ENCODE peak calls at places on chromosome 22, in seven cellular contexts. O, E, I, L, D, F and S are unnamed samples.

GRCh38 chr22:49546811-49547585 is 280.7 kb downstream of the BRD1 start:
- DNase-seq in I (no peak), O (no peak), L (no peak), D (no peak), F (no peak), E (no peak), S (peak; percentile 15)

GRCh38 chr22:37639070-37639760 is at the start of gene SH3BP1:
- DNase-seq in E (no peak), D (peak; percentile 85), L (no peak), F (peak; percentile 78), O (peak; percentile 71), I (no peak), S (peak; percentile 54)

GRCh38 chr22:46171940-46172339 is 21.6 kb downstream of the PPARA start:
- DNase-seq in F (peak; percentile 32), O (no peak), I (peak; percentile 60), D (no peak), E (no peak), L (no peak), S (no peak)

GRCh38 chr22:37464181-37464580 is 22.0 kb downstream of the MFNG start:
- DNase-seq in F (no peak), E (no peak), I (no peak), O (no peak), D (no peak), L (no peak), S (no peak)

GRCh38 chr22:50530857-50531545 is 1.2 kb upstream of the TYMP start:
- DNase-seq in D (peak; percentile 70), O (peak; percentile 70), F (peak; percentile 90), I (no peak), L (peak; percentile 39), E (no peak), S (peak; percentile 30)

GRCh38 chr22:39496131-39496838 is 5.8 kb upstream of the MIEF1 start:
- DNase-seq in L (no peak), E (no peak), O (peak; percentile 49), D (peak; percentile 76), I (no peak), F (peak; percentile 88), S (peak; percentile 86)

GRCh38 chr22:40414838-40415505 is 44.6 kb downstream of the SGSM3 start:
- DNase-seq in E (no peak), I (no peak), O (no peak), L (no peak), F (no peak), D (no peak), S (no peak)

GRCh38 chr22:25076281-25076680 is 123.4 kb upstream of the CRYBB3 start:
- DNase-seq in F (no peak), D (no peak), E (no peak), O (no peak), I (no peak), L (no peak), S (no peak)

GRCh38 chr22:36293606-36294292 is 40.8 kb downstream of the APOL1 start:
- DNase-seq in F (no peak), L (no peak), O (no peak), E (no peak), I (no peak), D (no peak), S (no peak)

GRCh38 chr22:50507991-50508884 is at the start of gene NCAPH2:
- DNase-seq in D (peak; percentile 98), O (peak; percentile 98), F (peak; percentile 97), I (peak; percentile 89), E (no peak), L (peak; percentile 99), S (peak; percentile 96)

GRCh38 chr22:45977551-45978274 is 751 bp upstream of the WNT7B start:
- DNase-seq in F (no peak), E (no peak), I (no peak), D (no peak), O (no peak), L (no peak), S (no peak)

GRCh38 chr22:20777420-20778177 is 3.7 kb downstream of the SERPIND1 start:
- DNase-seq in F (no peak), E (no peak), D (no peak), O (peak; percentile 36), L (no peak), I (peak; percentile 28), S (no peak)

GRCh38 chr22:44154431-44154942 is 26.2 kb upstream of the PARVG start:
- DNase-seq in I (peak; percentile 64), L (no peak), F (no peak), O (no peak), E (no peak), D (no peak), S (no peak)

GRCh38 chr22:46796566-46797195 is 34.2 kb downstream of the TBC1D22A start:
- DNase-seq in E (no peak), O (no peak), F (no peak), D (no peak), L (no peak), I (no peak), S (peak; percentile 23)

GRCh38 chr22:49838771-49839717 is 11.4 kb upstream of the BRD1 start:
- DNase-seq in O (no peak), I (no peak), L (no peak), E (no peak), D (peak; percentile 25), F (no peak), S (no peak)

GRCh38 chr22:49156662-49157285 is 670.9 kb downstream of the BRD1 start:
- DNase-seq in O (no peak), E (no peak), I (no peak), F (no peak), L (no peak), D (no peak), S (no peak)

GRCh38 chr22:32324505-32325415 is 32.9 kb upstream of the RFPL3 start:
- DNase-seq in D (no peak), I (no peak), O (no peak), E (peak; percentile 93), L (no peak), F (no peak), S (no peak)

GRCh38 chr22:20793386-20794131 is 19.6 kb downstream of the SERPIND1 start:
- DNase-seq in D (no peak), L (no peak), I (no peak), F (no peak), E (no peak), O (no peak), S (no peak)

GRCh38 chr22:28801845-28802594 is 1.7 kb upstream of the XBP1 start:
- DNase-seq in O (peak; percentile 39), E (no peak), F (no peak), D (no peak), I (no peak), L (no peak), S (no peak)

GRCh38 chr22:37545703-37546435 is 14.4 kb upstream of the CDC42EP1 start:
- DNase-seq in O (peak; percentile 97), E (no peak), D (peak; percentile 90), L (peak; percentile 72), I (peak; percentile 90), F (peak; percentile 96), S (no peak)

GRCh38 chr22:28329582-28330073 is 350.0 kb downstream of the TTC28 start:
- DNase-seq in L (no peak), F (no peak), D (no peak), I (no peak), E (no peak), O (no peak), S (no peak)

GRCh38 chr22:45534339-45535192 is 31.9 kb downstream of the FBLN1 start:
- DNase-seq in L (no peak), E (no peak), F (no peak), D (no peak), I (no peak), O (peak; percentile 61), S (peak; percentile 51)

GRCh38 chr22:30245985-30246901 is at the start of gene LIF:
- DNase-seq in O (no peak), F (no peak), D (peak; percentile 47), E (no peak), I (no peak), L (no peak), S (no peak)
- TF ChIP-seq CTCF in O (peak; percentile 42), F (no peak), D (no peak), E (no peak), I (peak; percentile 15), L (no peak), S (no peak)

GRCh38 chr22:42520663-42521546 is 1.3 kb upstream of the RRP7A start:
- DNase-seq in D (no peak), O (no peak), F (no peak), L (no peak), I (no peak), E (no peak), S (no peak)

GRCh38 chr22:42515896-42516295 is 3.7 kb downstream of the RRP7A start:
- DNase-seq in D (no peak), F (no peak), O (no peak), E (no peak), L (no peak), I (no peak), S (no peak)

GRCh38 chr22:42522546-42522945 is 3.0 kb upstream of the RRP7A start:
- DNase-seq in L (no peak), I (no peak), F (no peak), E (no peak), O (no peak), D (no peak), S (no peak)

DNA sequence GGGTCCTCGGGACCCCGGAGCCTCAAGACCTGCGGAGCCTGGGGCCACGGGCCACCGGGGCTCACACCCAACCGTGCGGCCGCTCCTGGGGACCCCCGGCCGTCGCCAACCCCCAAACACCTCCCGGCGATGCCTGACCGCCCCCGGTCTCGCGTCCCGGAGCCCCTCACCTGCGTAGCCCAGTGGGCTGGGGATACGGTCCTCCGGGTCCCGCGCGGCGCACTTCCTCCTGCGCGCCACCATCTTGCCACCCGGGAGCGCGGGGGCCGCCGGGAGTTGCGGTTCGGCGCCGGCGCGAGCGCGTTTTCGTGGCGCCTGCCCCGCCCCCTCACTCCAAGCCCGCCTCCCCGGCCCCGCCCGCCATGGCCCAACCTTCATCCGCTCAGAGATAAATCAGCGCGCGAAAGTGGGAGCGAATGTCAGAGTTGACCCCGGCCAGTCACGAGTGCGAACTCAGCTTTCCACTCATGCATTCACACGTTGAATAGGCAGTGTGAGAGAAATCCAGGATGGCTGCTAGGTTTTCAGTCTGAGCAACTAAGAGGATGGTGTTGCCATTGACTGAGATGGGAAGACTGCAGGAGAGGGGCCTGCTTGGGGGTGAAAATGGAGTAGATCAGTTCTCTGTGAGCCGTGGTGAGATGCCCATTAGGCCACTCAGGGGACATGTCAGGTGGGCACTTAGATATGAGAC is at the start of gene RRP7A:
- DNase-seq in I (peak; percentile 4), D (peak; percentile 91), F (peak; percentile 85), L (peak; percentile 77), E (no peak), O (peak; percentile 79), S (peak; percentile 73)
- TF ChIP-seq CTCF in I (no peak), D (no peak), F (no peak), L (no peak), E (no peak), O (peak; percentile 13), S (peak; percentile 27)

GRCh38 chr22:42269407-42270177 is 861 bp downstream of the TCF20 start:
- DNase-seq in D (peak; percentile 64), E (no peak), L (no peak), I (no peak), F (peak; percentile 50), O (peak; percentile 40), S (peak; percentile 52)
- TF ChIP-seq CTCF in D (no peak), E (no peak), L (no peak), I (no peak), F (no peak), O (no peak), S (no peak)

GRCh38 chr22:19705181-19705934 is 8.9 kb upstream of the SEPTIN5 start:
- DNase-seq in D (no peak), F (no peak), I (no peak), L (no peak), O (no peak), E (no peak), S (no peak)
- TF ChIP-seq CTCF in D (peak; percentile 23), F (no peak), I (peak; percentile 15), L (no peak), O (no peak), E (no peak), S (no peak)